ENCODE peak calls at places on chromosomes 4 and X, in seven cellular contexts. One of them, this sample, is unnamed.

GRCh38 chr4:78788005-78788889 is 12.1 kb downstream of the BMP2K start:
- DNase-seq in mesenchymal stem cell: no peak
- DNase-seq in trophoblast cell: no peak
- DNase-seq in IMR-90: peak
- DNase-seq in H9: no peak
- DNase-seq in mesendoderm: no peak
- DNase-seq in H1: no peak
- DNase-seq in this sample: no peak

GRCh38 chrX:149903889-149904748 is 23.1 kb downstream of the MAGEA8 start:
- DNase-seq in trophoblast cell: no peak
- DNase-seq in mesenchymal stem cell: peak
- DNase-seq in mesendoderm: peak
- DNase-seq in H9: no peak
- DNase-seq in H1: no peak
- DNase-seq in IMR-90: peak
- DNase-seq in this sample: no peak

GRCh38 chr4:48902266-48902665 is 4.3 kb downstream of the OCIAD2 start:
- DNase-seq in mesenchymal stem cell: peak
- DNase-seq in H1: no peak
- DNase-seq in trophoblast cell: peak
- DNase-seq in IMR-90: peak
- DNase-seq in H9: no peak
- DNase-seq in mesendoderm: no peak
- DNase-seq in this sample: no peak

GRCh38 chr4:78299565-78299972 is 242.4 kb downstream of the FRAS1 start:
- DNase-seq in IMR-90: peak
- DNase-seq in mesendoderm: no peak
- DNase-seq in trophoblast cell: no peak
- DNase-seq in H1: no peak
- DNase-seq in mesenchymal stem cell: no peak
- DNase-seq in H9: no peak
- DNase-seq in this sample: no peak

GRCh38 chr4:3530663-3531254 is 1.5 kb downstream of the LRPAP1 start:
- DNase-seq in trophoblast cell: no peak
- DNase-seq in mesendoderm: peak
- DNase-seq in mesenchymal stem cell: no peak
- DNase-seq in IMR-90: no peak
- DNase-seq in H9: peak
- DNase-seq in H1: no peak
- DNase-seq in this sample: no peak

GRCh38 chrX:9183481-9183880 is 149.6 kb upstream of the FAM9B start:
- DNase-seq in H1: no peak
- DNase-seq in IMR-90: no peak
- DNase-seq in mesenchymal stem cell: no peak
- DNase-seq in H9: no peak
- DNase-seq in trophoblast cell: no peak
- DNase-seq in mesendoderm: no peak
- DNase-seq in this sample: no peak

GRCh38 chrX:97026406-97026805 is 142.7 kb downstream of the RPA4 start:
- DNase-seq in IMR-90: peak
- DNase-seq in mesenchymal stem cell: peak
- DNase-seq in mesendoderm: peak
- DNase-seq in H9: no peak
- DNase-seq in trophoblast cell: no peak
- DNase-seq in H1: no peak
- DNase-seq in this sample: peak

GRCh38 chr4:128169245-128169644 is 108.1 kb downstream of the LARP1B start:
- DNase-seq in mesenchymal stem cell: no peak
- DNase-seq in H9: no peak
- DNase-seq in H1: no peak
- DNase-seq in mesendoderm: no peak
- DNase-seq in trophoblast cell: no peak
- DNase-seq in IMR-90: no peak
- DNase-seq in this sample: no peak

GRCh38 chrX:24097741-24098140 is 43.0 kb downstream of the EIF2S3 start:
- DNase-seq in H1: no peak
- DNase-seq in mesenchymal stem cell: no peak
- DNase-seq in trophoblast cell: no peak
- DNase-seq in H9: no peak
- DNase-seq in IMR-90: peak
- DNase-seq in mesendoderm: no peak
- DNase-seq in this sample: no peak

GRCh38 chr4:122285285-122285684 is 93.5 kb upstream of the ADAD1 start:
- DNase-seq in trophoblast cell: no peak
- DNase-seq in H1: no peak
- DNase-seq in mesenchymal stem cell: peak
- DNase-seq in mesendoderm: peak
- DNase-seq in IMR-90: peak
- DNase-seq in H9: no peak
- DNase-seq in this sample: no peak

GRCh38 chr4:139950568-139950967 is 203.4 kb downstream of the MAML3 start:
- DNase-seq in mesendoderm: no peak
- DNase-seq in H1: no peak
- DNase-seq in H9: no peak
- DNase-seq in trophoblast cell: no peak
- DNase-seq in mesenchymal stem cell: peak
- DNase-seq in IMR-90: no peak
- DNase-seq in this sample: no peak

GRCh38 chr4:105624530-105624929 is 72.1 kb downstream of the ARHGEF38 start:
- DNase-seq in trophoblast cell: no peak
- DNase-seq in IMR-90: peak
- DNase-seq in H9: no peak
- DNase-seq in H1: no peak
- DNase-seq in mesenchymal stem cell: peak
- DNase-seq in mesendoderm: no peak
- DNase-seq in this sample: no peak

GRCh38 chr4:74460833-74461232 is 15.9 kb downstream of the AREG start:
- DNase-seq in mesendoderm: no peak
- DNase-seq in mesenchymal stem cell: no peak
- DNase-seq in H1: no peak
- DNase-seq in IMR-90: no peak
- DNase-seq in trophoblast cell: no peak
- DNase-seq in H9: no peak
- DNase-seq in this sample: no peak

GRCh38 chr4:130639871-130640270 is 1543.9 kb downstream of the C4orf33 start:
- DNase-seq in trophoblast cell: no peak
- DNase-seq in mesenchymal stem cell: no peak
- DNase-seq in mesendoderm: no peak
- DNase-seq in H1: no peak
- DNase-seq in IMR-90: no peak
- DNase-seq in H9: no peak
- DNase-seq in this sample: no peak

GRCh38 chrX:101291204-101291603 is at the start of gene TAF7L:
- DNase-seq in mesenchymal stem cell: no peak
- DNase-seq in IMR-90: no peak
- DNase-seq in H1: no peak
- DNase-seq in trophoblast cell: no peak
- DNase-seq in H9: peak
- DNase-seq in mesendoderm: no peak
- DNase-seq in this sample: no peak

GRCh38 chrX:77953708-77954107 is 15.7 kb downstream of the PGAM4 start:
- DNase-seq in H9: no peak
- DNase-seq in trophoblast cell: no peak
- DNase-seq in mesendoderm: no peak
- DNase-seq in mesenchymal stem cell: no peak
- DNase-seq in H1: no peak
- DNase-seq in IMR-90: peak
- DNase-seq in this sample: no peak

GRCh38 chr4:124262211-124263179 is 450.0 kb downstream of the ANKRD50 start:
- DNase-seq in mesenchymal stem cell: peak
- DNase-seq in IMR-90: peak
- DNase-seq in trophoblast cell: peak
- DNase-seq in H1: peak
- DNase-seq in mesendoderm: peak
- DNase-seq in H9: peak
- DNase-seq in this sample: peak

GRCh38 chr4:72286185-72286584 is 254.4 kb downstream of the NPFFR2 start:
- DNase-seq in H9: no peak
- DNase-seq in mesendoderm: peak
- DNase-seq in H1: no peak
- DNase-seq in mesenchymal stem cell: peak
- DNase-seq in IMR-90: peak
- DNase-seq in trophoblast cell: no peak
- DNase-seq in this sample: no peak

GRCh38 chrX:111511477-111511876 is at the start of gene SERTM2:
- DNase-seq in H9: peak
- DNase-seq in H1: no peak
- DNase-seq in trophoblast cell: no peak
- DNase-seq in mesenchymal stem cell: peak
- DNase-seq in IMR-90: peak
- DNase-seq in mesendoderm: peak
- DNase-seq in this sample: no peak

GRCh38 chr4:109560687-109561452 is 824 bp downstream of the MCUB start:
- DNase-seq in H9: peak
- DNase-seq in trophoblast cell: peak
- DNase-seq in mesendoderm: peak
- DNase-seq in IMR-90: peak
- DNase-seq in mesenchymal stem cell: peak
- DNase-seq in H1: no peak
- DNase-seq in this sample: peak

GRCh38 chr4:88672987-88673386 is 24.6 kb downstream of the NAP1L5 start:
- DNase-seq in H1: peak
- DNase-seq in H9: peak
- DNase-seq in IMR-90: peak
- DNase-seq in trophoblast cell: no peak
- DNase-seq in mesenchymal stem cell: peak
- DNase-seq in mesendoderm: peak
- DNase-seq in this sample: no peak

DNA sequence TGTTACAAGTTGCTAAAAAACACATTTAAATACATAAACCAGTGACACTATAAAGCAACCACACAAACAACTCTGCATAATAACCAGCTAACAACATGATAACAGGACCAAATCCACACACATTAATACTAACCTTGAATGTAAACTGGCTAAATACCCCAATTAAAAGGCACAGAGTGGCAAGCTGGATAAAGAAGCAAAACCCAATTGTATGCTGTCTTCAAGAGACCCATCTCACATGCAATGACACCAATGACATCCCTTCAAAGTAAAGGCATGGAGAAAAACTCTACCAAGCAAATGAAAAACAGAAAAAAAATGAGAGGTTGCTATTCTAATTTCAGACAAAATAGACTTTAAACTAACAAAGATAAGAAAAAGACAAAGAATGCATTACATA is 34.4 kb upstream of the USP46 start:
- DNase-seq in H9: no peak
- DNase-seq in mesendoderm: no peak
- DNase-seq in trophoblast cell: no peak
- DNase-seq in IMR-90: no peak
- DNase-seq in mesenchymal stem cell: no peak
- DNase-seq in H1: no peak
- DNase-seq in this sample: no peak
- H2BK120ac ChIP-seq in H9: no peak
- H2BK120ac ChIP-seq in mesendoderm: no peak
- H2BK120ac ChIP-seq in trophoblast cell: no peak
- H2BK120ac ChIP-seq in IMR-90: no peak
- H2BK120ac ChIP-seq in mesenchymal stem cell: no peak
- H2BK120ac ChIP-seq in H1: no peak
- H2BK120ac ChIP-seq in this sample: no peak

DNA sequence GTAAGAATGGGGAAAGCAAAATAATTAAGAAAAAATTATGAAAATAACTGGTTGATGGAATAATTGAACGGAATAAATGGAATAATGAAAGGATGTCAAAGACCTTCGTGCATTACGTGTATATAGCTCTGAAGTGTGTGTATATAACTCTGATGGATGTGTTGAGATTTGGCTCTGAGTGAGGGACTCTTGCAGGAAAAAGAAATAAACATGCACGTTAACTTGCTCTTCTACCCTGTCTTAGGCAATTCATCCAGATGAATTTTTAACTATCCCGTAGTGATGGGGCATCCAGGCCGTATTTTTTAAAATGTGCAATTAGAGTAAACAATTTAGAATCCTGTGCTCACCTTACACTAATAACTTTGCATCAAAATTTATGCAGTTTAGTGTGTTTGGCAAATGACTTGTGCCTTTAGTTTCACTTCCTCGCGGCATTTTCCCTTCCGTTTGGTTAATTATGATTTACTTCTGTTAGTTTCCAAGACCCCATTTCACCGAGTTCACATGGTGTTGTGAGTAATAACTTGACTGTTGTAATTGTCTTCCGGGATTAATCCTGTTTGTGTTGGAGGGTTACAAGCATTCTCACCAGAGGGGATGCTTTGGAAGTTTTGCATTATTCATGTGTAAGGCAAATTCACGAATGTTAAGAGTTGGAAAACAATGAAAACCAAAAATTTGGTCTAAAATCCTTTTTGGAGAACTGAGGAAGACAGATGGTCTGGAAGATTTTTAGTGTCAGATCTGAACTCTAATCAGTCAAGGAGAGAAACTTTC is 256.5 kb upstream of the FAT1 start:
- DNase-seq in IMR-90: peak
- DNase-seq in trophoblast cell: no peak
- DNase-seq in mesendoderm: no peak
- DNase-seq in mesenchymal stem cell: peak
- DNase-seq in H9: no peak
- DNase-seq in H1: no peak
- DNase-seq in this sample: no peak
- H3K23ac ChIP-seq in IMR-90: peak
- H3K23ac ChIP-seq in trophoblast cell: no peak
- H3K23ac ChIP-seq in mesendoderm: no peak
- H3K23ac ChIP-seq in mesenchymal stem cell: no peak
- H3K23ac ChIP-seq in H9: no peak
- H3K23ac ChIP-seq in H1: no peak
- H3K23ac ChIP-seq in this sample: no peak

DNA sequence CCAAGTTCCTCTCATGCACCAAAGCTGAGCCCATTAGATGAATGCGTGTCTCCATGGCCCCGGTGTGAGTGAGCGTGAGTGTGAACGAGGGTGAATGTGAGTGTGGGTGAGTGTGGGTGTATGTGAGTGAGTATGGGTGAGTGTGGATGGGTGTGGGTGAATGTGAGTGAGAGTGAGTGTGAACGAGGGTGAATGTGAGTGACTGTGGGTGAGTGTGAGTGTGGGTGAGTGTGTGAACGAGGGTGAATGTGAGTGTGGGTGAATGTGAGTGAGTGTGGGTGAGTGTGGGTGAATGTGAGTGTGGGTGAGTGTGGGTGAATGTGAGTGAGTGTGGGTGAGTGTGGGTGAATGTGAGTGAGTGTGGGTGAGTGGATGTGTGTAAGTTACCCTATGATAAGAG is 1521.8 kb upstream of the TENM3 start:
- DNase-seq in mesenchymal stem cell: no peak
- DNase-seq in trophoblast cell: no peak
- DNase-seq in H1: no peak
- DNase-seq in H9: no peak
- DNase-seq in mesendoderm: no peak
- DNase-seq in IMR-90: no peak
- DNase-seq in this sample: no peak
- H2BK120ac ChIP-seq in mesenchymal stem cell: no peak
- H2BK120ac ChIP-seq in trophoblast cell: no peak
- H2BK120ac ChIP-seq in H1: no peak
- H2BK120ac ChIP-seq in H9: no peak
- H2BK120ac ChIP-seq in mesendoderm: no peak
- H2BK120ac ChIP-seq in IMR-90: no peak
- H2BK120ac ChIP-seq in this sample: no peak

DNA sequence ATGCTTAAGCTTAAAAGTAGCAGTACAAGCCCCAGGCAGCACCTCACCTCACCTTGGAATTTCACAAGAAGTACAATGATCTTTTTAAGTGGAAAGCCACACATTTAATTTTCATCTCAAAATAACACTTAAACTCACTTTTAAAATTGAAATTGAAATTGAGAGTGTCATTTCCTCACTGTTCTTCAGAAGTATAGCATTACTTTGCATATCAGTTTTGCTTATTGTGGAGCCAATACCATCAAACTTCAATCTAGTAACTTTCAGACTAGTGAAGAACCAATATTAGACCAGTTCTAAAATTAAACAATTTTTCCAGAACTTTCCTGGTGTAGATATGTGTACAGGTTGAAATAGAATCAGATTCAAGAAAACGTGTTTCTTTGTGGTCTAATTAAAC is 242.4 kb downstream of the NDST4 start:
- DNase-seq in mesendoderm: no peak
- DNase-seq in H1: no peak
- DNase-seq in H9: no peak
- DNase-seq in IMR-90: no peak
- DNase-seq in mesenchymal stem cell: no peak
- DNase-seq in trophoblast cell: no peak
- DNase-seq in this sample: no peak
- H3K23ac ChIP-seq in mesendoderm: no peak
- H3K23ac ChIP-seq in H1: no peak
- H3K23ac ChIP-seq in H9: no peak
- H3K23ac ChIP-seq in IMR-90: no peak
- H3K23ac ChIP-seq in mesenchymal stem cell: no peak
- H3K23ac ChIP-seq in trophoblast cell: no peak
- H3K23ac ChIP-seq in this sample: no peak